ENCODE peak calls at places on chromosomes 7 and 10, in eight cellular contexts. V, M, Y, U, T, R, G and Z are unnamed samples.

GRCh38 chr10:126945351-126946035 is 40.3 kb downstream of the DOCK1 start:
- DNase-seq in M (no peak), V (no peak), U (no peak), Y (peak; percentile 37), G (peak; percentile 16), T (no peak), R (no peak), Z (no peak)

GRCh38 chr10:61487506-61487905 is 34.3 kb upstream of the TMEM26 start:
- DNase-seq in T (no peak), V (no peak), Y (peak; percentile 54), U (no peak), G (no peak), M (no peak), R (no peak), Z (no peak)

GRCh38 chr10:82394122-82394521 is 519.1 kb downstream of the NRG3 start:
- DNase-seq in T (no peak), Y (no peak), R (no peak), U (no peak), M (peak; percentile 15), G (no peak), V (no peak), Z (no peak)

GRCh38 chr7:151607464-151607867 is 87.8 kb upstream of the RHEB start:
- DNase-seq in Y (no peak), M (no peak), V (no peak), T (no peak), G (peak; percentile 26), U (no peak), R (no peak), Z (no peak)

GRCh38 chr7:127153315-127153714 is 99.4 kb downstream of the GRM8 start:
- DNase-seq in M (no peak), Y (no peak), T (no peak), G (no peak), R (no peak), U (no peak), V (no peak), Z (no peak)

GRCh38 chr10:30536578-30536977 is 93.0 kb downstream of the LYZL2 start:
- DNase-seq in T (no peak), G (no peak), U (no peak), M (no peak), Y (no peak), V (no peak), R (no peak), Z (no peak)

GRCh38 chr10:127353544-127353943 is 157.2 kb upstream of the INSYN2A start:
- DNase-seq in T (no peak), Y (no peak), M (no peak), G (no peak), U (no peak), V (no peak), R (no peak), Z (no peak)

GRCh38 chr10:48509974-48510692 is 94.7 kb downstream of the ARHGAP22 start:
- DNase-seq in G (peak; percentile 39), U (peak; percentile 66), R (no peak), M (no peak), T (no peak), V (peak; percentile 43), Y (no peak), Z (peak; percentile 42)

GRCh38 chr10:61472090-61472674 is 19.0 kb upstream of the TMEM26 start:
- DNase-seq in T (no peak), Y (no peak), R (no peak), M (no peak), V (peak; percentile 15), G (no peak), U (no peak), Z (no peak)

GRCh38 chr7:16071246-16071857 is 350.0 kb downstream of the CRPPA start:
- DNase-seq in R (peak; percentile 41), M (no peak), V (peak; percentile 82), T (peak; percentile 12), Y (peak; percentile 69), U (peak; percentile 13), G (peak; percentile 80), Z (peak; percentile 8)

GRCh38 chr10:95906675-95907453 is 911 bp upstream of the CC2D2B start:
- DNase-seq in U (peak; percentile 64), V (peak; percentile 75), T (peak; percentile 25), Y (peak; percentile 60), R (peak; percentile 32), G (peak; percentile 74), M (peak; percentile 26), Z (peak; percentile 69)

GRCh38 chr7:2191026-2191425 is 41.7 kb downstream of the MAD1L1 start:
- DNase-seq in U (no peak), G (no peak), M (no peak), Y (no peak), R (no peak), T (no peak), V (no peak), Z (no peak)

GRCh38 chr7:117041822-117042221 is 88.5 kb downstream of the ST7 start:
- DNase-seq in R (no peak), V (no peak), M (no peak), Y (no peak), G (no peak), U (no peak), T (no peak), Z (no peak)

DNA sequence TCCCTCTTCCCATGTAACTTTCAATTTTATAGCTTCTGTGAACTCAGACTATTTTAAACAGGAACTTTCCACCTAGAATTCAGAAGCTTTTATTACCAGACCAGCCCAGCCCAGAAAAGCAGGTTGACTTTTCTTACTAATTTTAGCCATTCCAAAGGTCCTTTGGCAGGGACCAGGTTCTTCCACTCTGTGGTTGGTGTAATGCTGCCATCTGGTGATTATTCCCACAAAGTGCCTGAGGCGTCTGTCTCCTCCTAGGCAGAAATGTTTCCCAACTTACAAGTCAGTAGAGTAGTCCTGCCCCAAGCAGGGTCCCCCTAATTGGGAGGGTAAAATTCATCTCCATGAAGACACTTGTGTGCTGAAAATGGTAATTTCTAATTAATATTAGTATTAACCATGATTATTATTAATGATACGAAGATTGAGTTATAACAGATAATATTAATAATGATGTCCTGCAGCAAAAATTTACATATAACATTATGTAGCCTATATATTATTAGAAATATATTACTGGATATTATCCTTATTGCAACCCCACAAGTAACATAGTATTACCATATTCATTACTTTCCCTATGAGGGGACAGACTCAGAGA is 53.0 kb upstream of the PPP1R17 start:
- DNase-seq in U (peak; percentile 35), T (peak; percentile 53), G (peak; percentile 45), Y (peak; percentile 21), R (peak; percentile 1), V (peak; percentile 86), M (no peak), Z (peak; percentile 4)
- TF ChIP-seq CTCF in U (peak; percentile 24), T (peak; percentile 83), G (peak; percentile 52), Y (peak; percentile 63), R (peak; percentile 45), V (peak; percentile 85), M (peak; percentile 76), Z (peak; percentile 20)

DNA sequence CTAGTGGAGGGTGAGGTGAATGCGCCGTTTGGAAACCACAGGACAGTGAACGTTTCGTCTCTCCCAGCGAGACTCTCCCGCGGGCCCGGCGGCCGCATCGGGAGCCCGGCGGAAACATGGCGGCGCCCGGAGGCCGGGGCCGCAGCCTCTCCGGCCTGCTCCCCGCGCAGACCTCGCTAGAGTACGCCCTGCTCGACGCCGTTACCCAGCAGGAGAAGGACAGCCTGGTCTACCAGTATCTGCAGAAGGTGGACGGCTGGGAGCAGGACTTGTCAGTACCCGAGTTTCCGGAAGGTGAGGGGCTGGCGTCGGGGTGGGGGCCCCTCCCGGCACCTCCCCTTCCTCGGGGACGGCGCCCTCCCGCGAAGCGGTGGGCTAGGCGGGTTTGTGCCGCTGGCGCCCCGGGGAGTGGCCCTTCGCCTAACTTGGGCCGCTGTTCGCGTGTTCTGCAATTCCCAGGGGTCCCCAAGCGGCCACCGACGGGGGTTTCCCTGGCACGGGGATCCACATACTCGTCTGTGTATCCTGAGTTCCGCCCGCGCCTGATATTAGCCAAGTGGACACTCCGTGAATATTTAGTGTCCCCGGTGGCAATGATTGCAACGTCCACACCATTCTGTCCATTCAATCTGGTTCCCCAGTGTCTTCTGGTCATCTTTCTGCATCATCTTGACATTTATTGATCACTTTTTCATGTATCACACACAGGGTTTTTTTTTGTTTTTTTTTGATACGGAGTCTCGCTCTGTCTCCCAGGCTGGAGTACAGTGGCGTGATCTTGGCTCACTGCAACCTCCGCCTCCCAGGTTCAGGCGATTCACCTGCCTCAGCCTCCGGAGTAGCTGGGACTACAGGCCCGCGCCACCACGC is 531 bp downstream of the NHLRC2 start:
- DNase-seq in T (peak; percentile 53), Y (peak; percentile 18), G (peak; percentile 29), U (peak; percentile 72), R (no peak), V (peak; percentile 53), M (peak; percentile 53), Z (peak; percentile 45)
- TF ChIP-seq CTCF in T (peak; percentile 35), Y (peak; percentile 41), G (no peak), U (no peak), R (no peak), V (no peak), M (peak; percentile 24), Z (no peak)

GRCh38 chr10:87895430-87895829 is 32.0 kb downstream of the PTEN start:
- DNase-seq in U (no peak), V (no peak), R (no peak), M (no peak), T (no peak), Y (no peak), G (no peak), Z (no peak)
- TF ChIP-seq CTCF in U (no peak), V (no peak), R (no peak), M (no peak), T (no peak), Y (no peak), G (no peak), Z (no peak)

GRCh38 chr10:76302936-76303656 is 871.7 kb downstream of the LRMDA start:
- DNase-seq in G (peak; percentile 16), M (no peak), R (no peak), U (no peak), T (no peak), V (no peak), Y (no peak), Z (no peak)

GRCh38 chr10:76302491-76302890 is 871.1 kb downstream of the LRMDA start:
- DNase-seq in M (no peak), R (no peak), Y (no peak), U (no peak), T (no peak), V (no peak), G (no peak), Z (no peak)

GRCh38 chr10:76305930-76306612 is 874.6 kb downstream of the LRMDA start:
- DNase-seq in V (no peak), U (no peak), G (no peak), Y (no peak), T (no peak), R (no peak), M (no peak), Z (no peak)

GRCh38 chr10:76301950-76302349 is 870.5 kb downstream of the LRMDA start:
- DNase-seq in Y (no peak), U (no peak), V (no peak), R (no peak), M (no peak), T (no peak), G (peak; percentile 18), Z (no peak)

DNA sequence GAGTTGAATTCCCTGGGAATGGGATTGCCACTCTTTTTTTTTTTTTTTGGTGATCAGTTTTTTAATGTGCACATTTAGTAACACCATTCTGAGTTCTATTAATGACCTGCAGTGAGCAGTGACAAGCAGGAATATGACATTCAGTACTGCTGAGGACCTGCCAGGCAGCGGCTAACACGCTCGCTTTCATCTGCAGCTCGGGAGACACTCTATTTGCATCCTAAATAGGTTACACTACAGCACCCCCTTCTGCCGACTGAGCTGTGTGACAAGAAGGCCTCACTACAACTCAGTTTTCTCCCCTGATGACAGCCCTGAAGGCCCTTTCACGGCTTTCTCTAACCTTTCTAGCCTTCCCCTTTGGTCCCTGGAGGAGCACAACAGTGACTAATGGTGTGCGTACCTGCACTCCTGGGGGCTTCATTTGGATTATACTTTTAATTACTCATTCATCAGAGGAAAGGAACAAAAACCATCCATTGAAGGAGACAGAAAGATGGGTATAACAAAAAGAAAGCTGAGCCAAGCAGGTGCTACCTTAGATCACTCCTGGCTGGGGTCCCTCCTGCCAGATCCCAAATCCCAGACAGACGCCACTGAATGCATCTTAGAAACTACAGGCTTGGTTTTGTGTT is 872.4 kb downstream of the LRMDA start:
- DNase-seq in M (peak; percentile 72), R (peak; percentile 21), G (peak; percentile 89), V (peak; percentile 89), U (no peak), T (peak; percentile 63), Y (peak; percentile 71), Z (peak; percentile 17)
- TF ChIP-seq CTCF in M (peak; percentile 70), R (peak; percentile 62), G (peak; percentile 81), V (peak; percentile 63), U (no peak), T (peak; percentile 73), Y (peak; percentile 77), Z (no peak)